ENCODE peak calls at places on chromosomes 3 and 15, in ten cellular contexts. One of them, this sample, is unnamed.
A peak's percentile ranks its signal among the peaks of the same experiment; 100 is the strongest.

GRCh38 chr3:64176461-64176996 is 48.7 kb downstream of the PRICKLE2 start:
- DNase-seq in PC-9: no peak
- DNase-seq in A549: no peak
- DNase-seq in transverse colon: no peak
- DNase-seq in H1: no peak
- DNase-seq in cardiac muscle cell: no peak
- DNase-seq in neural progenitor cell: no peak
- DNase-seq in BJ: no peak
- DNase-seq in GM12864: no peak
- DNase-seq in fibroblast of pulmonary artery: no peak
- DNase-seq in this sample: no peak

GRCh38 chr3:112681822-112682325 is 40.9 kb upstream of the CCDC80 start:
- DNase-seq in PC-9: peak; percentile 45
- DNase-seq in A549: no peak
- DNase-seq in transverse colon: no peak
- DNase-seq in H1: no peak
- DNase-seq in cardiac muscle cell: no peak
- DNase-seq in neural progenitor cell: no peak
- DNase-seq in BJ: peak; percentile 61
- DNase-seq in GM12864: no peak
- DNase-seq in fibroblast of pulmonary artery: peak; percentile 53
- DNase-seq in this sample: peak; percentile 48

GRCh38 chr3:23580337-23580736 is 225.4 kb upstream of the UBE2E1 start:
- DNase-seq in PC-9: peak; percentile 91
- DNase-seq in A549: peak; percentile 21
- DNase-seq in transverse colon: no peak
- DNase-seq in H1: no peak
- DNase-seq in cardiac muscle cell: no peak
- DNase-seq in neural progenitor cell: no peak
- DNase-seq in BJ: peak; percentile 36
- DNase-seq in GM12864: no peak
- DNase-seq in fibroblast of pulmonary artery: peak; percentile 83
- DNase-seq in this sample: no peak

GRCh38 chr3:184155644-184156521 is 706 bp downstream of the DVL3 start:
- DNase-seq in PC-9: no peak
- DNase-seq in A549: no peak
- DNase-seq in transverse colon: peak; percentile 49
- DNase-seq in H1: peak; percentile 69
- DNase-seq in cardiac muscle cell: peak; percentile 54
- DNase-seq in neural progenitor cell: peak; percentile 62
- DNase-seq in BJ: no peak
- DNase-seq in GM12864: no peak
- DNase-seq in fibroblast of pulmonary artery: no peak
- DNase-seq in this sample: no peak

GRCh38 chr3:27591811-27592210 is 107.6 kb upstream of the SLC4A7 start:
- DNase-seq in PC-9: no peak
- DNase-seq in A549: no peak
- DNase-seq in transverse colon: no peak
- DNase-seq in H1: no peak
- DNase-seq in cardiac muscle cell: no peak
- DNase-seq in neural progenitor cell: no peak
- DNase-seq in BJ: no peak
- DNase-seq in GM12864: no peak
- DNase-seq in fibroblast of pulmonary artery: no peak
- DNase-seq in this sample: no peak

GRCh38 chr15:56165234-56165633 is 78.4 kb downstream of the RFX7 start:
- DNase-seq in PC-9: no peak
- DNase-seq in A549: no peak
- DNase-seq in transverse colon: no peak
- DNase-seq in H1: no peak
- DNase-seq in cardiac muscle cell: no peak
- DNase-seq in neural progenitor cell: no peak
- DNase-seq in BJ: no peak
- DNase-seq in GM12864: no peak
- DNase-seq in fibroblast of pulmonary artery: no peak
- DNase-seq in this sample: no peak

GRCh38 chr15:88480981-88481380 is 13.5 kb downstream of the MRPS11 start:
- DNase-seq in PC-9: no peak
- DNase-seq in A549: no peak
- DNase-seq in transverse colon: no peak
- DNase-seq in H1: no peak
- DNase-seq in cardiac muscle cell: no peak
- DNase-seq in neural progenitor cell: no peak
- DNase-seq in BJ: no peak
- DNase-seq in GM12864: no peak
- DNase-seq in fibroblast of pulmonary artery: no peak
- DNase-seq in this sample: no peak

GRCh38 chr15:65423977-65424679 is 1.4 kb upstream of the IGDCC4 start:
- DNase-seq in PC-9: no peak
- DNase-seq in A549: no peak
- DNase-seq in transverse colon: no peak
- DNase-seq in H1: no peak
- DNase-seq in cardiac muscle cell: no peak
- DNase-seq in neural progenitor cell: no peak
- DNase-seq in BJ: no peak
- DNase-seq in GM12864: no peak
- DNase-seq in fibroblast of pulmonary artery: no peak
- DNase-seq in this sample: no peak

GRCh38 chr15:83747050-83747717 is 93.3 kb downstream of the ADAMTSL3 start:
- DNase-seq in PC-9: no peak
- DNase-seq in A549: no peak
- DNase-seq in transverse colon: no peak
- DNase-seq in H1: no peak
- DNase-seq in cardiac muscle cell: no peak
- DNase-seq in neural progenitor cell: peak; percentile 36
- DNase-seq in BJ: no peak
- DNase-seq in GM12864: no peak
- DNase-seq in fibroblast of pulmonary artery: peak; percentile 66
- DNase-seq in this sample: no peak

GRCh38 chr3:65126527-65127440 is 439.0 kb upstream of the ADAMTS9 start:
- DNase-seq in PC-9: no peak
- DNase-seq in A549: no peak
- DNase-seq in transverse colon: no peak
- DNase-seq in H1: no peak
- DNase-seq in cardiac muscle cell: no peak
- DNase-seq in neural progenitor cell: no peak
- DNase-seq in BJ: peak; percentile 60
- DNase-seq in GM12864: no peak
- DNase-seq in fibroblast of pulmonary artery: peak; percentile 30
- DNase-seq in this sample: peak; percentile 42

GRCh38 chr3:191085091-191085490 is 114.0 kb upstream of the OSTN start:
- DNase-seq in PC-9: no peak
- DNase-seq in A549: no peak
- DNase-seq in transverse colon: no peak
- DNase-seq in H1: no peak
- DNase-seq in cardiac muscle cell: no peak
- DNase-seq in neural progenitor cell: no peak
- DNase-seq in BJ: no peak
- DNase-seq in GM12864: no peak
- DNase-seq in fibroblast of pulmonary artery: peak; percentile 13
- DNase-seq in this sample: no peak

GRCh38 chr15:92226020-92226612 is 167.6 kb upstream of the ST8SIA2 start:
- DNase-seq in PC-9: no peak
- DNase-seq in A549: no peak
- DNase-seq in transverse colon: no peak
- DNase-seq in H1: no peak
- DNase-seq in cardiac muscle cell: peak; percentile 34
- DNase-seq in neural progenitor cell: peak; percentile 51
- DNase-seq in BJ: no peak
- DNase-seq in GM12864: no peak
- DNase-seq in fibroblast of pulmonary artery: peak; percentile 14
- DNase-seq in this sample: no peak
- TF ChIP-seq CTCF in PC-9: peak; percentile 62
- TF ChIP-seq CTCF in A549: peak; percentile 39
- TF ChIP-seq CTCF in transverse colon: peak; percentile 46
- TF ChIP-seq CTCF in H1: peak; percentile 84
- TF ChIP-seq CTCF in cardiac muscle cell: peak; percentile 21
- TF ChIP-seq CTCF in neural progenitor cell: peak; percentile 60
- TF ChIP-seq CTCF in BJ: peak; percentile 44
- TF ChIP-seq CTCF in GM12864: peak; percentile 64
- TF ChIP-seq CTCF in fibroblast of pulmonary artery: peak; percentile 27
- TF ChIP-seq CTCF in this sample: peak; percentile 62

GRCh38 chr15:34337557-34338306 is at the start of gene SLC12A6:
- DNase-seq in PC-9: peak; percentile 68
- DNase-seq in A549: peak; percentile 90
- DNase-seq in transverse colon: peak; percentile 94
- DNase-seq in H1: peak; percentile 93
- DNase-seq in cardiac muscle cell: peak; percentile 95
- DNase-seq in neural progenitor cell: peak; percentile 96
- DNase-seq in BJ: peak; percentile 55
- DNase-seq in GM12864: no peak
- DNase-seq in fibroblast of pulmonary artery: peak; percentile 89
- DNase-seq in this sample: no peak

GRCh38 chr15:34334676-34335075 is 2.9 kb downstream of the SLC12A6 start:
- DNase-seq in PC-9: peak; percentile 69
- DNase-seq in A549: no peak
- DNase-seq in transverse colon: no peak
- DNase-seq in H1: no peak
- DNase-seq in cardiac muscle cell: no peak
- DNase-seq in neural progenitor cell: no peak
- DNase-seq in BJ: no peak
- DNase-seq in GM12864: no peak
- DNase-seq in fibroblast of pulmonary artery: no peak
- DNase-seq in this sample: no peak

GRCh38 chr15:34336947-34337556 is 529 bp downstream of the SLC12A6 start:
- DNase-seq in PC-9: no peak
- DNase-seq in A549: no peak
- DNase-seq in transverse colon: peak; percentile 35
- DNase-seq in H1: no peak
- DNase-seq in cardiac muscle cell: no peak
- DNase-seq in neural progenitor cell: peak; percentile 16
- DNase-seq in BJ: no peak
- DNase-seq in GM12864: no peak
- DNase-seq in fibroblast of pulmonary artery: no peak
- DNase-seq in this sample: no peak

GRCh38 chr15:34335176-34335575 is 2.4 kb downstream of the SLC12A6 start:
- DNase-seq in PC-9: no peak
- DNase-seq in A549: no peak
- DNase-seq in transverse colon: no peak
- DNase-seq in H1: no peak
- DNase-seq in cardiac muscle cell: no peak
- DNase-seq in neural progenitor cell: no peak
- DNase-seq in BJ: no peak
- DNase-seq in GM12864: no peak
- DNase-seq in fibroblast of pulmonary artery: peak; percentile 54
- DNase-seq in this sample: no peak

GRCh38 chr15:34336333-34336732 is 1.2 kb downstream of the SLC12A6 start:
- DNase-seq in PC-9: no peak
- DNase-seq in A549: no peak
- DNase-seq in transverse colon: peak; percentile 24
- DNase-seq in H1: no peak
- DNase-seq in cardiac muscle cell: no peak
- DNase-seq in neural progenitor cell: no peak
- DNase-seq in BJ: no peak
- DNase-seq in GM12864: no peak
- DNase-seq in fibroblast of pulmonary artery: no peak
- DNase-seq in this sample: no peak
- H3K4me3 ChIP-seq in PC-9: peak overlapping the region; percentile 86
- H3K4me3 ChIP-seq in A549: no peak overlapping the region
- H3K4me3 ChIP-seq in transverse colon: peak overlapping the region; percentile 75
- H3K4me3 ChIP-seq in H1: no peak overlapping the region
- H3K4me3 ChIP-seq in cardiac muscle cell: peak overlapping the region; percentile 92
- H3K4me3 ChIP-seq in neural progenitor cell: peak overlapping the region; percentile 99
- H3K4me3 ChIP-seq in BJ: no peak overlapping the region
- H3K4me3 ChIP-seq in GM12864: peak overlapping the region; percentile 94
- H3K4me3 ChIP-seq in fibroblast of pulmonary artery: no peak overlapping the region
- H3K4me3 ChIP-seq in this sample: no peak overlapping the region

GRCh38 chr3:7630351-7630911 is 769.5 kb downstream of the GRM7 start:
- DNase-seq in PC-9: no peak
- DNase-seq in A549: no peak
- DNase-seq in transverse colon: no peak
- DNase-seq in H1: no peak
- DNase-seq in cardiac muscle cell: no peak
- DNase-seq in neural progenitor cell: no peak
- DNase-seq in BJ: no peak
- DNase-seq in GM12864: no peak
- DNase-seq in fibroblast of pulmonary artery: peak; percentile 57
- DNase-seq in this sample: no peak

GRCh38 chr3:7632305-7632704 is 771.4 kb downstream of the GRM7 start:
- DNase-seq in PC-9: no peak
- DNase-seq in A549: no peak
- DNase-seq in transverse colon: no peak
- DNase-seq in H1: no peak
- DNase-seq in cardiac muscle cell: no peak
- DNase-seq in neural progenitor cell: no peak
- DNase-seq in BJ: no peak
- DNase-seq in GM12864: no peak
- DNase-seq in fibroblast of pulmonary artery: no peak
- DNase-seq in this sample: no peak

GRCh38 chr3:7630925-7631324 is 770.0 kb downstream of the GRM7 start:
- DNase-seq in PC-9: no peak
- DNase-seq in A549: no peak
- DNase-seq in transverse colon: peak; percentile 7
- DNase-seq in H1: no peak
- DNase-seq in cardiac muscle cell: peak; percentile 7
- DNase-seq in neural progenitor cell: peak; percentile 8
- DNase-seq in BJ: no peak
- DNase-seq in GM12864: no peak
- DNase-seq in fibroblast of pulmonary artery: peak; percentile 68
- DNase-seq in this sample: no peak
- TF ChIP-seq CTCF in PC-9: no peak
- TF ChIP-seq CTCF in A549: no peak
- TF ChIP-seq CTCF in transverse colon: no peak
- TF ChIP-seq CTCF in H1: peak; percentile 26
- TF ChIP-seq CTCF in cardiac muscle cell: peak; percentile 20
- TF ChIP-seq CTCF in neural progenitor cell: peak; percentile 23
- TF ChIP-seq CTCF in BJ: no peak
- TF ChIP-seq CTCF in GM12864: no peak
- TF ChIP-seq CTCF in fibroblast of pulmonary artery: peak; percentile 26
- TF ChIP-seq CTCF in this sample: peak; percentile 14

DNA sequence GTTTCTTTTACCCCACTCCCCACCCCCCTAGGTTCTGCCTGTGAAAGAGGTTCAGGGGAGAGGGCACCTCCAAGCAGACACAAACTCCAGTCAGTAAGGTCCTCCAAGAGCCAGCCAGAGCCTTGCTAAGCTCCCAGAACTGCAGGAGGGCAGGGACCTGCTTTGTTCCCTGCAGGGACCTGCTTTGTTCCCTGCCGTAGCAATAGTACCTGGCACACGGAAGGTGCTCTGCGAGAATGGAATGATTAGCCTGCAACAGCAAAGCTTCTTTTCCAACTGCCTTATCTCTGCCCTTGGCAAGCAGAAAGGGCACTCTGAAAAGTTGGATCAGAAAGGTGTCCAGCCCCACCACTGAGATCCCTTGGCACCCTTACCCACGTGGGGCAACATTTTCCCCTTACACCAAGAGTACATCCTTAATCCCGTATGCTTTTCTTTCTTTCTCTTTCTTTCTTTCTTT is 1.4 kb downstream of the PAQR5 start:
- DNase-seq in PC-9: no peak
- DNase-seq in A549: no peak
- DNase-seq in transverse colon: peak; percentile 56
- DNase-seq in H1: peak; percentile 62
- DNase-seq in cardiac muscle cell: no peak
- DNase-seq in neural progenitor cell: peak; percentile 37
- DNase-seq in BJ: no peak
- DNase-seq in GM12864: no peak
- DNase-seq in fibroblast of pulmonary artery: no peak
- DNase-seq in this sample: no peak
- H3K4me3 ChIP-seq in PC-9: no peak overlapping the region
- H3K4me3 ChIP-seq in A549: peak overlapping the region; percentile 95
- H3K4me3 ChIP-seq in transverse colon: peak overlapping the region; percentile 59
- H3K4me3 ChIP-seq in H1: peak overlapping the region; percentile 56
- H3K4me3 ChIP-seq in cardiac muscle cell: no peak overlapping the region
- H3K4me3 ChIP-seq in neural progenitor cell: no peak overlapping the region
- H3K4me3 ChIP-seq in BJ: no peak overlapping the region
- H3K4me3 ChIP-seq in GM12864: no peak overlapping the region
- H3K4me3 ChIP-seq in fibroblast of pulmonary artery: no peak overlapping the region
- H3K4me3 ChIP-seq in this sample: peak overlapping the region; percentile 76